ENCODE peak calls at places on chromosomes 2 and 18, in ten cellular contexts. K, B, Z, U, C, N, I, Q, G and S are unnamed samples.
A peak's percentile ranks its signal among the peaks of the same experiment; 100 is the strongest.

GRCh38 chr18:58900015-58900649 is 35.5 kb downstream of the ZNF532 start:
- DNase-seq in B (no peak), Z (no peak), K (no peak), C (no peak), I (no peak), G (no peak), U (no peak), N (no peak), Q (no peak), S (no peak)

GRCh38 chr2:109218087-109218791 is 89.2 kb downstream of the SH3RF3 start:
- DNase-seq in Z (peak; percentile 65), U (peak; percentile 66), I (no peak), G (no peak), K (no peak), Q (no peak), B (no peak), N (no peak), C (no peak), S (no peak)

GRCh38 chr18:61898576-61899205 is 5.9 kb upstream of the RNF152 start:
- DNase-seq in U (no peak), Q (no peak), C (no peak), G (peak; percentile 63), K (no peak), Z (no peak), N (no peak), B (no peak), I (no peak), S (peak; percentile 67)

GRCh38 chr2:215712850-215713230 is 277.0 kb upstream of the FN1 start:
- DNase-seq in I (no peak), U (no peak), G (no peak), K (no peak), N (no peak), B (no peak), C (no peak), Z (no peak), Q (no peak), S (no peak)

GRCh38 chr2:225130093-225130492 is 87.8 kb upstream of the DOCK10 start:
- DNase-seq in Z (no peak), B (no peak), N (no peak), U (no peak), I (no peak), Q (no peak), C (no peak), G (no peak), K (no peak), S (no peak)

GRCh38 chr18:28771849-28772248 is 594.9 kb upstream of the CDH2 start:
- DNase-seq in I (no peak), N (no peak), B (no peak), K (no peak), Z (no peak), U (no peak), Q (no peak), G (peak; percentile 18), C (no peak), S (no peak)

GRCh38 chr2:39008663-39009062 is 112.2 kb downstream of the SOS1 start:
- DNase-seq in C (no peak), K (no peak), Q (no peak), N (no peak), U (no peak), I (no peak), Z (no peak), B (no peak), G (no peak), S (peak; percentile 16)

GRCh38 chr2:10344105-10345066 is 41.7 kb downstream of the HPCAL1 start:
- DNase-seq in Z (peak; percentile 98), K (no peak), N (no peak), C (no peak), I (no peak), Q (no peak), G (no peak), B (no peak), U (peak; percentile 86), S (no peak)

GRCh38 chr2:184530239-184530638 is 68.1 kb upstream of the ZNF804A start:
- DNase-seq in B (no peak), I (no peak), U (no peak), N (no peak), G (no peak), Q (no peak), K (no peak), Z (no peak), C (no peak), S (no peak)